ENCODE peak calls at places on chromosomes 16 and 17, in eight cellular contexts. One of them, this sample, is unnamed.

GRCh38 chr17:78923660-78924453 is 1.3 kb downstream of the TIMP2 start:
- DNase-seq in upper lobe of right lung: peak; percentile 95
- DNase-seq in AG08396: peak; percentile 62
- DNase-seq in cardiac muscle cell: no peak
- DNase-seq in left kidney: peak; percentile 69
- DNase-seq in HS-27A: no peak
- DNase-seq in activated T-cell treated with anti-CD3 and anti-CD28 coated beads for 1 hour: peak; percentile 47
- DNase-seq in CD8-positive, alpha-beta T cell: peak; percentile 30
- DNase-seq in this sample: peak; percentile 86

GRCh38 chr17:2053380-2054261 is 1.3 kb upstream of the HIC1 start:
- DNase-seq in upper lobe of right lung: peak; percentile 84
- DNase-seq in AG08396: peak; percentile 80
- DNase-seq in cardiac muscle cell: peak; percentile 78
- DNase-seq in left kidney: peak; percentile 75
- DNase-seq in HS-27A: no peak
- DNase-seq in activated T-cell treated with anti-CD3 and anti-CD28 coated beads for 1 hour: peak; percentile 65
- DNase-seq in CD8-positive, alpha-beta T cell: peak; percentile 55
- DNase-seq in this sample: no peak

GRCh38 chr16:17768257-17768656 is 297.5 kb upstream of the XYLT1 start:
- DNase-seq in upper lobe of right lung: no peak
- DNase-seq in AG08396: no peak
- DNase-seq in cardiac muscle cell: no peak
- DNase-seq in left kidney: no peak
- DNase-seq in HS-27A: no peak
- DNase-seq in activated T-cell treated with anti-CD3 and anti-CD28 coated beads for 1 hour: no peak
- DNase-seq in CD8-positive, alpha-beta T cell: no peak
- DNase-seq in this sample: no peak

GRCh38 chr16:31452631-31453106 is 6.6 kb upstream of the ARMC5 start:
- DNase-seq in upper lobe of right lung: no peak
- DNase-seq in AG08396: peak; percentile 77
- DNase-seq in cardiac muscle cell: peak; percentile 92
- DNase-seq in left kidney: no peak
- DNase-seq in HS-27A: peak; percentile 73
- DNase-seq in activated T-cell treated with anti-CD3 and anti-CD28 coated beads for 1 hour: no peak
- DNase-seq in CD8-positive, alpha-beta T cell: no peak
- DNase-seq in this sample: no peak

GRCh38 chr17:14471052-14471451 is 170.2 kb downstream of the HS3ST3B1 start:
- DNase-seq in upper lobe of right lung: no peak
- DNase-seq in AG08396: peak; percentile 78
- DNase-seq in cardiac muscle cell: peak; percentile 0
- DNase-seq in left kidney: peak; percentile 59
- DNase-seq in HS-27A: peak; percentile 68
- DNase-seq in activated T-cell treated with anti-CD3 and anti-CD28 coated beads for 1 hour: no peak
- DNase-seq in CD8-positive, alpha-beta T cell: no peak
- DNase-seq in this sample: no peak

GRCh38 chr17:64411999-64412771 is 21.5 kb upstream of the PECAM1 start:
- DNase-seq in upper lobe of right lung: peak; percentile 84
- DNase-seq in AG08396: no peak
- DNase-seq in cardiac muscle cell: peak; percentile 64
- DNase-seq in left kidney: peak; percentile 86
- DNase-seq in HS-27A: no peak
- DNase-seq in activated T-cell treated with anti-CD3 and anti-CD28 coated beads for 1 hour: no peak
- DNase-seq in CD8-positive, alpha-beta T cell: no peak
- DNase-seq in this sample: no peak

GRCh38 chr17:42548070-42548837 is 4.5 kb upstream of the HSD17B1 start:
- DNase-seq in upper lobe of right lung: peak; percentile 93
- DNase-seq in AG08396: no peak
- DNase-seq in cardiac muscle cell: peak; percentile 60
- DNase-seq in left kidney: peak; percentile 94
- DNase-seq in HS-27A: no peak
- DNase-seq in activated T-cell treated with anti-CD3 and anti-CD28 coated beads for 1 hour: peak; percentile 73
- DNase-seq in CD8-positive, alpha-beta T cell: peak; percentile 65
- DNase-seq in this sample: peak; percentile 89

GRCh38 chr17:82278308-82278707 is 4.8 kb upstream of the CSNK1D start:
- DNase-seq in upper lobe of right lung: no peak
- DNase-seq in AG08396: no peak
- DNase-seq in cardiac muscle cell: no peak
- DNase-seq in left kidney: no peak
- DNase-seq in HS-27A: no peak
- DNase-seq in activated T-cell treated with anti-CD3 and anti-CD28 coated beads for 1 hour: no peak
- DNase-seq in CD8-positive, alpha-beta T cell: no peak
- DNase-seq in this sample: no peak

GRCh38 chr17:63751806-63752205 is 10.2 kb upstream of the STRADA start:
- DNase-seq in upper lobe of right lung: no peak
- DNase-seq in AG08396: no peak
- DNase-seq in cardiac muscle cell: peak; percentile 24
- DNase-seq in left kidney: no peak
- DNase-seq in HS-27A: no peak
- DNase-seq in activated T-cell treated with anti-CD3 and anti-CD28 coated beads for 1 hour: no peak
- DNase-seq in CD8-positive, alpha-beta T cell: peak; percentile 7
- DNase-seq in this sample: no peak

GRCh38 chr16:59047114-59047513 is 313.0 kb upstream of the GOT2 start:
- DNase-seq in upper lobe of right lung: no peak
- DNase-seq in AG08396: no peak
- DNase-seq in cardiac muscle cell: no peak
- DNase-seq in left kidney: no peak
- DNase-seq in HS-27A: no peak
- DNase-seq in activated T-cell treated with anti-CD3 and anti-CD28 coated beads for 1 hour: no peak
- DNase-seq in CD8-positive, alpha-beta T cell: no peak
- DNase-seq in this sample: no peak

GRCh38 chr17:19346351-19347255 is 15.9 kb downstream of the B9D1 start:
- DNase-seq in upper lobe of right lung: peak; percentile 47
- DNase-seq in AG08396: peak; percentile 67
- DNase-seq in cardiac muscle cell: peak; percentile 85
- DNase-seq in left kidney: peak; percentile 79
- DNase-seq in HS-27A: peak; percentile 92
- DNase-seq in activated T-cell treated with anti-CD3 and anti-CD28 coated beads for 1 hour: no peak
- DNase-seq in CD8-positive, alpha-beta T cell: no peak
- DNase-seq in this sample: peak; percentile 37

GRCh38 chr16:12268602-12269001 is 292.1 kb downstream of the SNX29 start:
- DNase-seq in upper lobe of right lung: peak; percentile 0
- DNase-seq in AG08396: no peak
- DNase-seq in cardiac muscle cell: peak; percentile 15
- DNase-seq in left kidney: peak; percentile 77
- DNase-seq in HS-27A: no peak
- DNase-seq in activated T-cell treated with anti-CD3 and anti-CD28 coated beads for 1 hour: no peak
- DNase-seq in CD8-positive, alpha-beta T cell: no peak
- DNase-seq in this sample: no peak

GRCh38 chr16:13390093-13390985 is 488.9 kb downstream of the SHISA9 start:
- DNase-seq in upper lobe of right lung: no peak
- DNase-seq in AG08396: no peak
- DNase-seq in cardiac muscle cell: no peak
- DNase-seq in left kidney: peak; percentile 60
- DNase-seq in HS-27A: no peak
- DNase-seq in activated T-cell treated with anti-CD3 and anti-CD28 coated beads for 1 hour: no peak
- DNase-seq in CD8-positive, alpha-beta T cell: no peak
- DNase-seq in this sample: no peak

This sample was measured in RWPE2.